ENCODE peak calls at places on chromosomes 3 and 15, in eight cellular contexts. R is IMR-90; M is mesenteric fat pad; P is cardiac fibroblast; G is HT-29; S is Daoy; N is small intestine; E is activated CD8-positive, alpha-beta memory T cell treated with anti-CD3 and anti-CD28 coated beads, Interleukin-2, amount 50 U/mL, for 48 hours. B is an unnamed sample.

GRCh38 chr15:69253156-69253555 is 45.6 kb upstream of the PAQR5 start:
- DNase-seq in R (peak; percentile 93), M (no peak), P (peak; percentile 77), G (peak; percentile 17), S (peak; percentile 90), N (no peak), E (no peak), B (peak; percentile 97)

GRCh38 chr3:69201658-69202057 is 79.3 kb upstream of the LMOD3 start:
- DNase-seq in R (no peak), M (no peak), P (no peak), G (peak; percentile 38), S (no peak), N (peak; percentile 53), E (no peak), B (no peak)

GRCh38 chr3:141763088-141763750 is at the start of gene GRK7:
- DNase-seq in R (no peak), M (no peak), P (no peak), G (peak; percentile 7), S (no peak), N (no peak), E (no peak), B (no peak)

GRCh38 chr15:90201150-90201943 is at the start of gene SEMA4B:
- DNase-seq in R (peak; percentile 32), M (no peak), P (peak; percentile 33), G (peak; percentile 84), S (peak; percentile 80), N (peak; percentile 86), E (peak; percentile 84), B (peak; percentile 64)

GRCh38 chr3:119559441-119559963 is at the start of gene CD80:
- DNase-seq in R (peak; percentile 38), M (no peak), P (peak; percentile 61), G (peak; percentile 73), S (peak; percentile 46), N (peak; percentile 48), E (peak; percentile 72), B (peak; percentile 58)

GRCh38 chr15:73986055-73986775 is 5.9 kb downstream of the STOML1 start:
- DNase-seq in R (no peak), M (no peak), P (no peak), G (no peak), S (no peak), N (no peak), E (no peak), B (no peak)

GRCh38 chr3:30707825-30708224 is 101.4 kb downstream of the TGFBR2 start:
- DNase-seq in R (no peak), M (no peak), P (no peak), G (peak; percentile 78), S (no peak), N (no peak), E (no peak), B (no peak)

GRCh38 chr3:62374375-62374876 is 1.1 kb upstream of the FEZF2 start:
- DNase-seq in R (peak; percentile 6), M (no peak), P (peak; percentile 51), G (no peak), S (peak; percentile 10), N (no peak), E (no peak), B (no peak)

GRCh38 chr15:83430436-83430835 is 16.7 kb upstream of the SH3GL3 start:
- DNase-seq in R (no peak), M (no peak), P (no peak), G (no peak), S (no peak), N (no peak), E (no peak), B (peak; percentile 50)